ENCODE peak calls at places on chromosomes 11 and 22, in six cellular contexts. H, D, X, G, K and R are unnamed samples.

GRCh38 chr22:39990688-39991087 is 4.1 kb upstream of the FAM83F start:
- DNase-seq in H (no peak), D (no peak), X (no peak), G (no peak), K (no peak), R (no peak)

GRCh38 chr11:133937468-133937867 is 19.3 kb downstream of the IGSF9B start:
- DNase-seq in H (no peak), D (no peak), X (no peak), G (no peak), K (no peak), R (no peak)

GRCh38 chr11:68296344-68297051 is 15.9 kb upstream of the LRP5 start:
- DNase-seq in H (peak; percentile 73), D (peak; percentile 62), X (no peak), G (no peak), K (no peak), R (no peak)

GRCh38 chr22:46110215-46110614 is 40.1 kb upstream of the PPARA start:
- DNase-seq in H (no peak), D (no peak), X (peak; percentile 49), G (no peak), K (no peak), R (no peak)

GRCh38 chr11:16047073-16047472 is 309.3 kb downstream of the SOX6 start:
- DNase-seq in H (no peak), D (no peak), X (no peak), G (no peak), K (no peak), R (no peak)

GRCh38 chr11:100892886-100893285 is 205.8 kb downstream of the ARHGAP42 start:
- DNase-seq in H (no peak), D (no peak), X (no peak), G (no peak), K (no peak), R (no peak)

GRCh38 chr11:70751142-70751734 is 352.9 kb downstream of the CTTN start:
- DNase-seq in H (no peak), D (peak; percentile 9), X (no peak), G (no peak), K (no peak), R (no peak)

GRCh38 chr11:116686891-116687290 is 85.9 kb downstream of the BUD13 start:
- DNase-seq in H (no peak), D (no peak), X (no peak), G (no peak), K (no peak), R (no peak)

GRCh38 chr11:9138612-9139579 is 47.5 kb upstream of the SCUBE2 start:
- DNase-seq in H (peak; percentile 51), D (no peak), X (peak; percentile 83), G (peak; percentile 81), K (no peak), R (no peak)

GRCh38 chr22:28237783-28238182 is 318.7 kb upstream of the PITPNB start:
- DNase-seq in H (no peak), D (no peak), X (no peak), G (no peak), K (no peak), R (no peak)

GRCh38 chr22:17920145-17920605 is 104.2 kb downstream of the MICAL3 start:
- DNase-seq in H (peak; percentile 79), D (no peak), X (peak; percentile 52), G (no peak), K (no peak), R (no peak)

GRCh38 chr22:20256042-20256441 is 12.1 kb downstream of the RTN4R start:
- DNase-seq in H (no peak), D (no peak), X (no peak), G (no peak), K (no peak), R (no peak)

GRCh38 chr22:31337178-31337577 is 9.0 kb downstream of the PATZ1 start:
- DNase-seq in H (no peak), D (no peak), X (no peak), G (no peak), K (no peak), R (no peak)

GRCh38 chr22:41535244-41535643 is 9.0 kb downstream of the POLR3H start:
- DNase-seq in H (no peak), D (no peak), X (no peak), G (no peak), K (no peak), R (no peak)

GRCh38 chr11:117874253-117874909 is 2.1 kb downstream of the FXYD6 start:
- DNase-seq in H (no peak), D (no peak), X (no peak), G (no peak), K (no peak), R (no peak)

GRCh38 chr11:117876341-117877119 is at the start of gene FXYD6:
- DNase-seq in H (peak; percentile 52), D (no peak), X (peak; percentile 60), G (no peak), K (no peak), R (no peak)

GRCh38 chr11:117874910-117875396 is 1.5 kb downstream of the FXYD6 start:
- DNase-seq in H (no peak), D (no peak), X (no peak), G (no peak), K (no peak), R (no peak)

GRCh38 chr11:117876049-117876340 is 463 bp downstream of the FXYD6 start:
- DNase-seq in H (no peak), D (no peak), X (no peak), G (no peak), K (no peak), R (no peak)

DNA sequence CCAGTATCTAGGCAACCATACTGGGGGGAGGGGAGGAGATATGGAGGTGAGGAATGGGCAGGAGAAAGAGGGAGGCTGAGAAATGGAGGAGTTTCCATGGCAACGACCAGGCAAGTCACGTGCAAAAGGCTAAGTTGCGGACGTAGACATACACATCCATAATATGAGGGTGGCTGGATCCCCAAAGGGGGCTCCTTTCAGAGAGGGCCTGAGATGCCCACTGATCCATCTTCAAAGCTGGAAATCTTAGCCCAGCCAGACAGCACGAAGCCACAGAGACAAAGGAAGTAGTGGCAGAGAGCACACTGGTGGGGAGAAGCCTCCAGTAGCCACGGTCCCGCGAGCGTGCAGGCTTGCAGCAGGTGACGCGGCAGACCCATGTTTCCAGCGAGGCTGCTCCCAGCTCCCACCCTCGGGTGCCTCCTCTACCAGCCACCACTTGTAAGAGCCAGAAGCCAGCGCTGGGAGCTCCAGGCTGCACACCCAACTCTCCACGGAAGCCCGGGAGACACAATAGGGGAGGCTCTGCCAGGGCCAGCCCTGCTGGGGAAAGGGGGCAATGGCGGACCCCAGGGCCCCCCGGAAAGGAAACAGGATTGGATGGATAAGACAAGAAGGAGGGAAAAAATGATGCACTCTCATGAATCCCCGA is 935 bp downstream of the FXYD6 start:
- DNase-seq in H (no peak), D (no peak), X (no peak), G (no peak), K (no peak), R (peak; percentile 26)
- H3K4me3 ChIP-seq in H (peak overlapping the region; percentile 39), D (no peak overlapping the region), X (no peak overlapping the region), G (peak overlapping the region; percentile 59), K (peak overlapping the region; percentile 42), R (peak overlapping the region; percentile 55)

GRCh38 chr11:10267821-10268220 is 26.2 kb downstream of the SBF2 start:
- DNase-seq in H (no peak), D (no peak), X (no peak), G (no peak), K (no peak), R (no peak)
- H3K27ac ChIP-seq in H (no peak overlapping the region), D (no peak overlapping the region), X (no peak overlapping the region), G (no peak overlapping the region), K (no peak overlapping the region), R (no peak overlapping the region)

GRCh38 chr11:2647167-2647566 is 52.6 kb downstream of the KCNQ1OT1 start:
- DNase-seq in H (no peak), D (no peak), X (no peak), G (no peak), K (no peak), R (no peak)

GRCh38 chr11:2645779-2646118 is 54.0 kb downstream of the KCNQ1OT1 start:
- DNase-seq in H (no peak), D (no peak), X (no peak), G (no peak), K (no peak), R (no peak)

GRCh38 chr11:2649400-2649799 is 50.4 kb downstream of the KCNQ1OT1 start:
- DNase-seq in H (no peak), D (no peak), X (no peak), G (no peak), K (no peak), R (no peak)

GRCh38 chr11:2649848-2650247 is 49.9 kb downstream of the KCNQ1OT1 start:
- DNase-seq in H (no peak), D (no peak), X (no peak), G (no peak), K (no peak), R (no peak)

DNA sequence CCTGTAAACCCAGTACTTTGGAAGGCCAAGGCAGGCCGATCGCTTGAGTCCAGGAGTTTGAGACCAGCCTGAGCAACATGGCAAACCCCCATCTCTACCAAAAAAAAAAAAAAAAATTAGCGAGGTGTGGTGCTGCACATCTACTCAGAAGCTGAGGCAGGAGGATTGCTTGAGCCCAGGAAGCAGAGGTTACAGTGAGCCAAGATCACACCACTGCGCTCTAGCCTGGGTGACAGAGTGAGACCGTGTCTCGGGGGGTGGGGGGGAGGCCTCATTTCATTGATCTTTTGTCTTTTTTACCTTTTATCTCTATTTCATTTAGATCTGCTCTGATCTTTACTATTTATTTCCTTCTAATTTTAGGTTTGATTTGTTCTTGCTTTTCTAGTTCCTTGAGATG is 51.8 kb downstream of the KCNQ1OT1 start:
- DNase-seq in H (no peak), D (no peak), X (no peak), G (no peak), K (no peak), R (no peak)
- H3K9me3 ChIP-seq in H (peaks cover 6% of the 10 kb centered on the region), D (peaks cover 43% of the 10 kb centered on the region), X (peaks cover 3% of the 10 kb centered on the region), G (peaks cover 46% of the 10 kb centered on the region), K (peaks cover 9% of the 10 kb centered on the region), R (peaks cover 61% of the 10 kb centered on the region)

GRCh38 chr11:121588747-121589146 is 136.0 kb upstream of the SORL1-AS1 start:
- DNase-seq in H (no peak), D (peak; percentile 17), X (no peak), G (no peak), K (no peak), R (no peak)

GRCh38 chr11:121592708-121593107 is 139.9 kb upstream of the SORL1-AS1 start:
- DNase-seq in H (no peak), D (no peak), X (peak; percentile 36), G (no peak), K (no peak), R (no peak)

GRCh38 chr11:121589946-121590537 is 137.3 kb upstream of the SORL1-AS1 start:
- DNase-seq in H (no peak), D (peak; percentile 85), X (no peak), G (no peak), K (peak; percentile 41), R (no peak)

GRCh38 chr11:121591405-121592033 is 138.8 kb upstream of the SORL1-AS1 start:
- DNase-seq in H (peak; percentile 81), D (peak; percentile 87), X (peak; percentile 85), G (peak; percentile 63), K (peak; percentile 69), R (peak; percentile 77)

DNA sequence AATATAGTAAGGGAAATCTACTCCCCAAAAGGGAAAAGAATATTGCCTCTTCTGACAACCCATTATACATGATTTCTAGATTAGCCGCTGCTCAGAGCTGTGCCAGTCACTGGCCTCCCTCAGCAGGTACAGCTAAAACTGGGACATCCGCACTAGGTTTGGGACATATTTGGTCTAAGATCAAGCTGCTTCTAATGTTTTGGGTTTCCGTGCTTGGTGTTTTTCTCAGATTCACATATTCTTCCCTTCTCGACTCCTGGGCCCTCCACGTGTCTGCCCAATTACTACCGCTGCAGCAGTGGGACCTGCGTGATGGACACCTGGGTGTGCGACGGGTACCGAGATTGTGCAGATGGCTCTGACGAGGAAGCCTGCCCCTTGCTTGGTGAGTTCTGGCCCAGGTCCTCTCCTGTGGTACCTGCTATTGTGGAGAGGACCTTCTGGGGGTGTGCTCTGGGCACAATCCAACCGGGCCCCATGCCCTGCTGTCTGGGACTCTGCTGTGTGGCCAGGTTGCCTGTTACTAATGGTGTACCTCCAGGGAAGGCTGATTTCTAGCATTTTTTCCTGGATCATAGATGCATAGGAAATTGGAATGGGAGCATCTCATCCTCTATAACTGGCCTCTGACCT is 138.1 kb upstream of the SORL1-AS1 start:
- DNase-seq in H (no peak), D (peak; percentile 61), X (no peak), G (no peak), K (no peak), R (no peak)
- H3K4me3 ChIP-seq in H (no peak overlapping the region), D (peak overlapping the region; percentile 66), X (no peak overlapping the region), G (no peak overlapping the region), K (no peak overlapping the region), R (no peak overlapping the region)